ENCODE peak calls at places on chromosomes 6 and 20, in nine cellular contexts. One of them, this sample, is unnamed.

GRCh38 chr20:61556116-61556515 is 304.1 kb downstream of the CDH4 start:
- DNase-seq in HFFc6: peak
- DNase-seq in activated naive CD4-positive, alpha-beta T cell treated with Interleukin-2 at 50 U/mL for 16 hours: no peak
- DNase-seq in NCI-H1417 treated with DMSO at 0.1 percent for 48 hours: no peak
- DNase-seq in neural crest cell: no peak
- DNase-seq in naive thymus-derived CD8-positive, alpha-beta T cell: no peak
- DNase-seq in posterior cingulate gyrus: no peak
- DNase-seq in ACHN: peak
- DNase-seq in IMR-90: peak
- DNase-seq in this sample: peak

GRCh38 chr6:111185954-111186353 is 98.7 kb downstream of the SLC16A10 start:
- DNase-seq in ACHN: no peak
- DNase-seq in IMR-90: no peak
- DNase-seq in activated naive CD4-positive, alpha-beta T cell treated with Interleukin-2 at 50 U/mL for 16 hours: no peak
- DNase-seq in NCI-H1417 treated with DMSO at 0.1 percent for 48 hours: no peak
- DNase-seq in neural crest cell: no peak
- DNase-seq in posterior cingulate gyrus: no peak
- DNase-seq in naive thymus-derived CD8-positive, alpha-beta T cell: no peak
- DNase-seq in HFFc6: no peak
- DNase-seq in this sample: no peak

GRCh38 chr6:146339716-146340115 is 203.9 kb upstream of the RAB32 start:
- DNase-seq in neural crest cell: no peak
- DNase-seq in IMR-90: no peak
- DNase-seq in NCI-H1417 treated with DMSO at 0.1 percent for 48 hours: no peak
- DNase-seq in naive thymus-derived CD8-positive, alpha-beta T cell: no peak
- DNase-seq in posterior cingulate gyrus: no peak
- DNase-seq in HFFc6: no peak
- DNase-seq in activated naive CD4-positive, alpha-beta T cell treated with Interleukin-2 at 50 U/mL for 16 hours: no peak
- DNase-seq in ACHN: peak
- DNase-seq in this sample: peak

GRCh38 chr6:43276180-43277082 is 21.6 kb upstream of the SLC22A7 start:
- DNase-seq in IMR-90: no peak
- DNase-seq in activated naive CD4-positive, alpha-beta T cell treated with Interleukin-2 at 50 U/mL for 16 hours: peak
- DNase-seq in ACHN: no peak
- DNase-seq in NCI-H1417 treated with DMSO at 0.1 percent for 48 hours: no peak
- DNase-seq in posterior cingulate gyrus: no peak
- DNase-seq in naive thymus-derived CD8-positive, alpha-beta T cell: peak
- DNase-seq in HFFc6: no peak
- DNase-seq in neural crest cell: no peak
- DNase-seq in this sample: no peak

GRCh38 chr6:122563364-122564052 is 46.7 kb upstream of the PKIB start:
- DNase-seq in ACHN: no peak
- DNase-seq in activated naive CD4-positive, alpha-beta T cell treated with Interleukin-2 at 50 U/mL for 16 hours: no peak
- DNase-seq in neural crest cell: no peak
- DNase-seq in naive thymus-derived CD8-positive, alpha-beta T cell: no peak
- DNase-seq in NCI-H1417 treated with DMSO at 0.1 percent for 48 hours: no peak
- DNase-seq in IMR-90: no peak
- DNase-seq in posterior cingulate gyrus: no peak
- DNase-seq in HFFc6: no peak
- DNase-seq in this sample: no peak

GRCh38 chr20:63419299-63419698 is 53.2 kb downstream of the KCNQ2 start:
- DNase-seq in ACHN: no peak
- DNase-seq in posterior cingulate gyrus: no peak
- DNase-seq in NCI-H1417 treated with DMSO at 0.1 percent for 48 hours: no peak
- DNase-seq in naive thymus-derived CD8-positive, alpha-beta T cell: no peak
- DNase-seq in IMR-90: no peak
- DNase-seq in activated naive CD4-positive, alpha-beta T cell treated with Interleukin-2 at 50 U/mL for 16 hours: no peak
- DNase-seq in HFFc6: no peak
- DNase-seq in neural crest cell: no peak
- DNase-seq in this sample: no peak

GRCh38 chr6:157724960-157725741 is 97.9 kb upstream of the SNX9 start:
- DNase-seq in NCI-H1417 treated with DMSO at 0.1 percent for 48 hours: no peak
- DNase-seq in posterior cingulate gyrus: no peak
- DNase-seq in HFFc6: no peak
- DNase-seq in naive thymus-derived CD8-positive, alpha-beta T cell: no peak
- DNase-seq in neural crest cell: no peak
- DNase-seq in ACHN: no peak
- DNase-seq in activated naive CD4-positive, alpha-beta T cell treated with Interleukin-2 at 50 U/mL for 16 hours: no peak
- DNase-seq in IMR-90: no peak
- DNase-seq in this sample: no peak

GRCh38 chr20:4604580-4604979 is 117.1 kb upstream of the PRND start:
- DNase-seq in activated naive CD4-positive, alpha-beta T cell treated with Interleukin-2 at 50 U/mL for 16 hours: no peak
- DNase-seq in IMR-90: no peak
- DNase-seq in posterior cingulate gyrus: no peak
- DNase-seq in neural crest cell: no peak
- DNase-seq in NCI-H1417 treated with DMSO at 0.1 percent for 48 hours: no peak
- DNase-seq in HFFc6: peak
- DNase-seq in ACHN: no peak
- DNase-seq in naive thymus-derived CD8-positive, alpha-beta T cell: no peak
- DNase-seq in this sample: no peak

GRCh38 chr20:32777177-32777956 is 15.2 kb downstream of the DNMT3B start:
- DNase-seq in NCI-H1417 treated with DMSO at 0.1 percent for 48 hours: no peak
- DNase-seq in posterior cingulate gyrus: no peak
- DNase-seq in IMR-90: no peak
- DNase-seq in neural crest cell: no peak
- DNase-seq in HFFc6: no peak
- DNase-seq in activated naive CD4-positive, alpha-beta T cell treated with Interleukin-2 at 50 U/mL for 16 hours: no peak
- DNase-seq in naive thymus-derived CD8-positive, alpha-beta T cell: no peak
- DNase-seq in ACHN: peak
- DNase-seq in this sample: peak

GRCh38 chr20:39960522-39961420 is 728.3 kb downstream of the MAFB start:
- DNase-seq in HFFc6: no peak
- DNase-seq in activated naive CD4-positive, alpha-beta T cell treated with Interleukin-2 at 50 U/mL for 16 hours: no peak
- DNase-seq in naive thymus-derived CD8-positive, alpha-beta T cell: no peak
- DNase-seq in posterior cingulate gyrus: peak
- DNase-seq in NCI-H1417 treated with DMSO at 0.1 percent for 48 hours: no peak
- DNase-seq in IMR-90: no peak
- DNase-seq in ACHN: no peak
- DNase-seq in neural crest cell: no peak
- DNase-seq in this sample: no peak

GRCh38 chr6:18496462-18496861 is 109.3 kb downstream of the RNF144B start:
- DNase-seq in HFFc6: no peak
- DNase-seq in NCI-H1417 treated with DMSO at 0.1 percent for 48 hours: no peak
- DNase-seq in naive thymus-derived CD8-positive, alpha-beta T cell: no peak
- DNase-seq in ACHN: no peak
- DNase-seq in neural crest cell: no peak
- DNase-seq in posterior cingulate gyrus: no peak
- DNase-seq in IMR-90: peak
- DNase-seq in activated naive CD4-positive, alpha-beta T cell treated with Interleukin-2 at 50 U/mL for 16 hours: no peak
- DNase-seq in this sample: no peak

GRCh38 chr20:26324177-26324576 is 627.5 kb upstream of the ZNF337 start:
- DNase-seq in NCI-H1417 treated with DMSO at 0.1 percent for 48 hours: no peak
- DNase-seq in neural crest cell: no peak
- DNase-seq in activated naive CD4-positive, alpha-beta T cell treated with Interleukin-2 at 50 U/mL for 16 hours: no peak
- DNase-seq in ACHN: no peak
- DNase-seq in posterior cingulate gyrus: no peak
- DNase-seq in naive thymus-derived CD8-positive, alpha-beta T cell: no peak
- DNase-seq in HFFc6: no peak
- DNase-seq in IMR-90: no peak
- DNase-seq in this sample: no peak

GRCh38 chr6:53986721-53987526 is 124.3 kb upstream of the MLIP start:
- DNase-seq in activated naive CD4-positive, alpha-beta T cell treated with Interleukin-2 at 50 U/mL for 16 hours: no peak
- DNase-seq in posterior cingulate gyrus: no peak
- DNase-seq in neural crest cell: no peak
- DNase-seq in IMR-90: peak
- DNase-seq in ACHN: no peak
- DNase-seq in NCI-H1417 treated with DMSO at 0.1 percent for 48 hours: no peak
- DNase-seq in naive thymus-derived CD8-positive, alpha-beta T cell: no peak
- DNase-seq in HFFc6: peak
- DNase-seq in this sample: peak

GRCh38 chr20:8399963-8400362 is 267.9 kb downstream of the PLCB1 start:
- DNase-seq in naive thymus-derived CD8-positive, alpha-beta T cell: no peak
- DNase-seq in ACHN: no peak
- DNase-seq in activated naive CD4-positive, alpha-beta T cell treated with Interleukin-2 at 50 U/mL for 16 hours: no peak
- DNase-seq in HFFc6: no peak
- DNase-seq in NCI-H1417 treated with DMSO at 0.1 percent for 48 hours: no peak
- DNase-seq in neural crest cell: no peak
- DNase-seq in IMR-90: no peak
- DNase-seq in posterior cingulate gyrus: no peak
- DNase-seq in this sample: no peak

GRCh38 chr20:62117658-62118057 is 4.6 kb upstream of the LSM14B start:
- DNase-seq in naive thymus-derived CD8-positive, alpha-beta T cell: peak
- DNase-seq in neural crest cell: no peak
- DNase-seq in NCI-H1417 treated with DMSO at 0.1 percent for 48 hours: no peak
- DNase-seq in ACHN: no peak
- DNase-seq in HFFc6: no peak
- DNase-seq in IMR-90: no peak
- DNase-seq in posterior cingulate gyrus: no peak
- DNase-seq in activated naive CD4-positive, alpha-beta T cell treated with Interleukin-2 at 50 U/mL for 16 hours: peak
- DNase-seq in this sample: no peak

GRCh38 chr6:259901-260508 is 32.3 kb upstream of the DUSP22 start:
- DNase-seq in IMR-90: no peak
- DNase-seq in ACHN: no peak
- DNase-seq in activated naive CD4-positive, alpha-beta T cell treated with Interleukin-2 at 50 U/mL for 16 hours: no peak
- DNase-seq in neural crest cell: no peak
- DNase-seq in HFFc6: no peak
- DNase-seq in naive thymus-derived CD8-positive, alpha-beta T cell: no peak
- DNase-seq in posterior cingulate gyrus: no peak
- DNase-seq in NCI-H1417 treated with DMSO at 0.1 percent for 48 hours: no peak
- DNase-seq in this sample: no peak

GRCh38 chr6:148179786-148180185 is 162.9 kb upstream of the SASH1 start:
- DNase-seq in NCI-H1417 treated with DMSO at 0.1 percent for 48 hours: peak
- DNase-seq in activated naive CD4-positive, alpha-beta T cell treated with Interleukin-2 at 50 U/mL for 16 hours: no peak
- DNase-seq in HFFc6: no peak
- DNase-seq in naive thymus-derived CD8-positive, alpha-beta T cell: no peak
- DNase-seq in neural crest cell: peak
- DNase-seq in IMR-90: peak
- DNase-seq in posterior cingulate gyrus: no peak
- DNase-seq in ACHN: peak
- DNase-seq in this sample: peak

GRCh38 chr6:68139130-68139529 is 496.0 kb upstream of the ADGRB3 start:
- DNase-seq in posterior cingulate gyrus: no peak
- DNase-seq in IMR-90: no peak
- DNase-seq in naive thymus-derived CD8-positive, alpha-beta T cell: no peak
- DNase-seq in ACHN: no peak
- DNase-seq in NCI-H1417 treated with DMSO at 0.1 percent for 48 hours: no peak
- DNase-seq in neural crest cell: no peak
- DNase-seq in HFFc6: no peak
- DNase-seq in activated naive CD4-positive, alpha-beta T cell treated with Interleukin-2 at 50 U/mL for 16 hours: no peak
- DNase-seq in this sample: no peak

GRCh38 chr6:10300071-10300470 is 114.8 kb downstream of the TFAP2A start:
- DNase-seq in NCI-H1417 treated with DMSO at 0.1 percent for 48 hours: no peak
- DNase-seq in HFFc6: no peak
- DNase-seq in neural crest cell: no peak
- DNase-seq in posterior cingulate gyrus: no peak
- DNase-seq in activated naive CD4-positive, alpha-beta T cell treated with Interleukin-2 at 50 U/mL for 16 hours: no peak
- DNase-seq in ACHN: peak
- DNase-seq in IMR-90: no peak
- DNase-seq in naive thymus-derived CD8-positive, alpha-beta T cell: no peak
- DNase-seq in this sample: no peak

GRCh38 chr20:54129350-54129749 is 44.4 kb downstream of the CYP24A1 start:
- DNase-seq in naive thymus-derived CD8-positive, alpha-beta T cell: no peak
- DNase-seq in activated naive CD4-positive, alpha-beta T cell treated with Interleukin-2 at 50 U/mL for 16 hours: no peak
- DNase-seq in HFFc6: no peak
- DNase-seq in neural crest cell: no peak
- DNase-seq in posterior cingulate gyrus: no peak
- DNase-seq in IMR-90: no peak
- DNase-seq in ACHN: no peak
- DNase-seq in NCI-H1417 treated with DMSO at 0.1 percent for 48 hours: no peak
- DNase-seq in this sample: no peak

GRCh38 chr20:60857708-60858107 is 394.4 kb upstream of the CDH4 start:
- DNase-seq in posterior cingulate gyrus: no peak
- DNase-seq in IMR-90: peak
- DNase-seq in naive thymus-derived CD8-positive, alpha-beta T cell: no peak
- DNase-seq in ACHN: peak
- DNase-seq in NCI-H1417 treated with DMSO at 0.1 percent for 48 hours: no peak
- DNase-seq in activated naive CD4-positive, alpha-beta T cell treated with Interleukin-2 at 50 U/mL for 16 hours: no peak
- DNase-seq in neural crest cell: no peak
- DNase-seq in HFFc6: peak
- DNase-seq in this sample: peak

GRCh38 chr6:29887819-29888581 is 54.3 kb upstream of the HLA-A start:
- DNase-seq in posterior cingulate gyrus: peak
- DNase-seq in NCI-H1417 treated with DMSO at 0.1 percent for 48 hours: no peak
- DNase-seq in neural crest cell: peak
- DNase-seq in IMR-90: peak
- DNase-seq in naive thymus-derived CD8-positive, alpha-beta T cell: peak
- DNase-seq in ACHN: peak
- DNase-seq in HFFc6: peak
- DNase-seq in activated naive CD4-positive, alpha-beta T cell treated with Interleukin-2 at 50 U/mL for 16 hours: peak
- DNase-seq in this sample: peak

GRCh38 chr20:19090332-19090731 is 122.1 kb upstream of the SLC24A3 start:
- DNase-seq in IMR-90: no peak
- DNase-seq in NCI-H1417 treated with DMSO at 0.1 percent for 48 hours: no peak
- DNase-seq in activated naive CD4-positive, alpha-beta T cell treated with Interleukin-2 at 50 U/mL for 16 hours: no peak
- DNase-seq in neural crest cell: no peak
- DNase-seq in posterior cingulate gyrus: no peak
- DNase-seq in naive thymus-derived CD8-positive, alpha-beta T cell: no peak
- DNase-seq in ACHN: no peak
- DNase-seq in HFFc6: no peak
- DNase-seq in this sample: no peak

GRCh38 chr20:14955396-14955795 is 618.0 kb upstream of the FLRT3 start:
- DNase-seq in neural crest cell: no peak
- DNase-seq in IMR-90: no peak
- DNase-seq in HFFc6: no peak
- DNase-seq in naive thymus-derived CD8-positive, alpha-beta T cell: no peak
- DNase-seq in ACHN: no peak
- DNase-seq in NCI-H1417 treated with DMSO at 0.1 percent for 48 hours: no peak
- DNase-seq in activated naive CD4-positive, alpha-beta T cell treated with Interleukin-2 at 50 U/mL for 16 hours: no peak
- DNase-seq in posterior cingulate gyrus: no peak
- DNase-seq in this sample: no peak

GRCh38 chr6:14848019-14848418 is 397.9 kb upstream of the JARID2 start:
- DNase-seq in posterior cingulate gyrus: no peak
- DNase-seq in naive thymus-derived CD8-positive, alpha-beta T cell: no peak
- DNase-seq in ACHN: no peak
- DNase-seq in neural crest cell: no peak
- DNase-seq in HFFc6: no peak
- DNase-seq in activated naive CD4-positive, alpha-beta T cell treated with Interleukin-2 at 50 U/mL for 16 hours: no peak
- DNase-seq in NCI-H1417 treated with DMSO at 0.1 percent for 48 hours: no peak
- DNase-seq in IMR-90: peak
- DNase-seq in this sample: peak

GRCh38 chr20:21510414-21510971 is 3.4 kb downstream of the NKX2-2 start:
- DNase-seq in posterior cingulate gyrus: no peak
- DNase-seq in activated naive CD4-positive, alpha-beta T cell treated with Interleukin-2 at 50 U/mL for 16 hours: no peak
- DNase-seq in IMR-90: no peak
- DNase-seq in ACHN: peak
- DNase-seq in HFFc6: no peak
- DNase-seq in NCI-H1417 treated with DMSO at 0.1 percent for 48 hours: no peak
- DNase-seq in neural crest cell: no peak
- DNase-seq in naive thymus-derived CD8-positive, alpha-beta T cell: no peak
- DNase-seq in this sample: no peak

GRCh38 chr20:2303693-2304092 is 7.9 kb downstream of the TGM3 start:
- DNase-seq in naive thymus-derived CD8-positive, alpha-beta T cell: no peak
- DNase-seq in neural crest cell: no peak
- DNase-seq in ACHN: no peak
- DNase-seq in NCI-H1417 treated with DMSO at 0.1 percent for 48 hours: no peak
- DNase-seq in activated naive CD4-positive, alpha-beta T cell treated with Interleukin-2 at 50 U/mL for 16 hours: no peak
- DNase-seq in posterior cingulate gyrus: no peak
- DNase-seq in HFFc6: no peak
- DNase-seq in IMR-90: no peak
- DNase-seq in this sample: no peak

GRCh38 chr20:11261533-11262000 is 587.8 kb upstream of the JAG1 start:
- DNase-seq in ACHN: peak
- DNase-seq in neural crest cell: no peak
- DNase-seq in naive thymus-derived CD8-positive, alpha-beta T cell: no peak
- DNase-seq in HFFc6: peak
- DNase-seq in IMR-90: peak
- DNase-seq in activated naive CD4-positive, alpha-beta T cell treated with Interleukin-2 at 50 U/mL for 16 hours: no peak
- DNase-seq in posterior cingulate gyrus: no peak
- DNase-seq in NCI-H1417 treated with DMSO at 0.1 percent for 48 hours: no peak
- DNase-seq in this sample: peak

GRCh38 chr6:14665827-14666724 is 548.5 kb downstream of the CD83 start:
- DNase-seq in ACHN: no peak
- DNase-seq in neural crest cell: no peak
- DNase-seq in activated naive CD4-positive, alpha-beta T cell treated with Interleukin-2 at 50 U/mL for 16 hours: peak
- DNase-seq in naive thymus-derived CD8-positive, alpha-beta T cell: no peak
- DNase-seq in NCI-H1417 treated with DMSO at 0.1 percent for 48 hours: no peak
- DNase-seq in IMR-90: peak
- DNase-seq in HFFc6: peak
- DNase-seq in posterior cingulate gyrus: no peak
- DNase-seq in this sample: peak

GRCh38 chr6:137119196-137120104 is 54.0 kb downstream of the IL22RA2 start:
- DNase-seq in activated naive CD4-positive, alpha-beta T cell treated with Interleukin-2 at 50 U/mL for 16 hours: no peak
- DNase-seq in IMR-90: no peak
- DNase-seq in ACHN: no peak
- DNase-seq in NCI-H1417 treated with DMSO at 0.1 percent for 48 hours: no peak
- DNase-seq in posterior cingulate gyrus: no peak
- DNase-seq in neural crest cell: no peak
- DNase-seq in HFFc6: no peak
- DNase-seq in naive thymus-derived CD8-positive, alpha-beta T cell: no peak
- DNase-seq in this sample: no peak

GRCh38 chr6:25717856-25718740 is 36.4 kb upstream of the SLC17A4 start:
- DNase-seq in HFFc6: peak
- DNase-seq in ACHN: peak
- DNase-seq in posterior cingulate gyrus: no peak
- DNase-seq in activated naive CD4-positive, alpha-beta T cell treated with Interleukin-2 at 50 U/mL for 16 hours: no peak
- DNase-seq in neural crest cell: no peak
- DNase-seq in NCI-H1417 treated with DMSO at 0.1 percent for 48 hours: no peak
- DNase-seq in IMR-90: peak
- DNase-seq in naive thymus-derived CD8-positive, alpha-beta T cell: no peak
- DNase-seq in this sample: peak